ENCODE peak calls at places on chromosomes 3 and 15, in four cellular contexts. Q, F, D and K are unnamed samples.
A peak's percentile ranks its signal among the peaks of the same experiment; 100 is the strongest.

GRCh38 chr15:54519577-54519976 is 541.3 kb downstream of the UNC13C start:
- DNase-seq in Q (no peak), F (no peak), D (no peak), K (no peak)

GRCh38 chr3:66133853-66134445 is 86.9 kb upstream of the SLC25A26 start:
- DNase-seq in Q (no peak), F (no peak), D (no peak), K (no peak)

GRCh38 chr3:169562988-169563774 is 100.3 kb downstream of the MECOM start:
- DNase-seq in Q (no peak), F (no peak), D (no peak), K (no peak)

GRCh38 chr3:48565591-48566400 is 2.2 kb upstream of the UCN2 start:
- DNase-seq in Q (no peak), F (no peak), D (peak; percentile 83), K (no peak)

GRCh38 chr15:66622677-66623076 is 56.9 kb upstream of the LCTL start:
- DNase-seq in Q (no peak), F (no peak), D (peak; percentile 70), K (no peak)

GRCh38 chr15:40038267-40038653 is 721 bp downstream of the SRP14 start:
- DNase-seq in Q (no peak), F (no peak), D (no peak), K (no peak)

GRCh38 chr3:116339441-116340028 is 105.8 kb downstream of the LSAMP start:
- DNase-seq in Q (no peak), F (peak; percentile 25), D (peak; percentile 71), K (no peak)

GRCh38 chr15:92631721-92632120 is 23.9 kb downstream of the FAM174B start:
- DNase-seq in Q (no peak), F (no peak), D (no peak), K (no peak)

GRCh38 chr15:62147149-62148013 is 17.7 kb downstream of the C2CD4B start:
- DNase-seq in Q (no peak), F (no peak), D (no peak), K (no peak)

GRCh38 chr3:157921767-157922166 is 184.5 kb downstream of the SHOX2 start:
- DNase-seq in Q (no peak), F (no peak), D (no peak), K (no peak)

GRCh38 chr15:50925281-50925680 is 16.8 kb downstream of the AP4E1 start:
- DNase-seq in Q (no peak), F (no peak), D (no peak), K (no peak)

GRCh38 chr3:111210003-111210699 is 138.5 kb downstream of the NECTIN3 start:
- DNase-seq in Q (no peak), F (no peak), D (peak; percentile 20), K (no peak)

GRCh38 chr15:87623832-87624231 is 632.7 kb downstream of the NTRK3 start:
- DNase-seq in Q (no peak), F (no peak), D (no peak), K (no peak)

GRCh38 chr3:11118181-11118682 is 36.1 kb upstream of the HRH1 start:
- DNase-seq in Q (no peak), F (no peak), D (peak; percentile 71), K (no peak)

GRCh38 chr15:89090791-89091666 is 2.8 kb downstream of the ABHD2 start:
- DNase-seq in Q (peak; percentile 85), F (peak; percentile 73), D (peak; percentile 88), K (peak; percentile 74)

DNA sequence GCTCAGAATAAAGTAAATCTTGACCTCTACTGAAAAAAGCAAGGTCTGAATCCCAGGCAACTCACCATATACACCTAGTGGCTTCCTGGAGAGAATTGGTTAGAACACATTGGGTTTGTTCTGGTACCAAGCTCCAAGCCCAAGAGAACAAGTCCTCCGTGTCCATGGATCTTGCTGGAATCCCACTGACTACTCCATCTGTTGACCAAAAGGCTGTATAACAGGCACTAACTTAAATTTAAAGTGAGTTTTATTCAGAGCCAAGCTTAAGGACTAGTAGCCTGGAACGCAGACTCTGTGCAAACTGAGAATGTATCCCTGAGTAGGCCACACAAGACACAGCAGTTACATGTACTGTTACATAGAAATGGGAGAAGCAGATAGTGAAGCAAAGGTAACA is 342.1 kb upstream of the LRRC3B start:
- DNase-seq in Q (no peak), F (no peak), D (no peak), K (no peak)
- H3K9me3 ChIP-seq in Q (peaks cover 17% of the 10 kb centered on the region), F (peaks cover 32% of the 10 kb centered on the region), D (no peaks in the 10 kb centered on the region), K (no peaks in the 10 kb centered on the region)

DNA sequence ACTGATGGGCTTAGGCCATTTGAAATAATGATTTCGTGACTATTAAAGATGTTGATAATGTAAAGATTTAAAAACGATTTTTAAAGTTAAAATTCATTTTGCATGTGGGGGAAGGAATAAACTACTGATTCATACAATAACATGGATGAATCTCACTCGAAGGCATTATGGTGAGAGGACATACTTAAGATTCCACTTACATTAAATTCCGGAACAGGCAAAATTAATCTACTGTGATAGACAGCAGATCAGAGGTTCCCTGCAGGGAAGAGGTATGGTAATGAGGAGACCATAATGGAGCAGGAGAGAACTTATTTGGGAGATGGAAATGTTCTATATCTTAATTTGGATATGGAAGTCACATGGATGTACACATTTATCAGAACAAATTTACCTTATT is 28.4 kb upstream of the RAB6B start:
- DNase-seq in Q (no peak), F (no peak), D (no peak), K (no peak)
- H3K27me3 ChIP-seq in Q (peaks cover 7% of the 10 kb centered on the region), F (peaks cover 2% of the 10 kb centered on the region), D (no peaks in the 10 kb centered on the region), K (no peaks in the 10 kb centered on the region)

DNA sequence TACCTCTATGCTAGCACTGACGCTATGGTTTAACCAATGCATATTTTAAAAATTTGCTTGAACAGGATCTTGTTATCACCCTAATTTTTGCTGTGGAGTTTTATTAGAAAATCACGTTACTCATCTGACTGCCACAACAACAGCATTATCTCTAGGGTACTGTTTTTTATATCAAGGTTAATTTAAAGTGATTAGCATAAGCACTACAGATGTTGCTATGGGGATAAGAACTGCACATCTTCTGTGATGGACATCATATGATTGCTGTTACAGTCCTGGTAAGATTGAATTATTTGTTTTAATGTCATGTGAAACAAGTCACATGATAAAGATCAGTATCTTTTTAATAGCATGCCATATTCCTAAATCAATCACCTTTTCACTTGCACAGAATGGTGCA is 492.2 kb upstream of the ROBO2 start:
- DNase-seq in Q (no peak), F (no peak), D (no peak), K (no peak)
- H3K9me3 ChIP-seq in Q (no peaks in the 10 kb centered on the region), F (peaks cover 11% of the 10 kb centered on the region), D (no peaks in the 10 kb centered on the region), K (no peaks in the 10 kb centered on the region)

DNA sequence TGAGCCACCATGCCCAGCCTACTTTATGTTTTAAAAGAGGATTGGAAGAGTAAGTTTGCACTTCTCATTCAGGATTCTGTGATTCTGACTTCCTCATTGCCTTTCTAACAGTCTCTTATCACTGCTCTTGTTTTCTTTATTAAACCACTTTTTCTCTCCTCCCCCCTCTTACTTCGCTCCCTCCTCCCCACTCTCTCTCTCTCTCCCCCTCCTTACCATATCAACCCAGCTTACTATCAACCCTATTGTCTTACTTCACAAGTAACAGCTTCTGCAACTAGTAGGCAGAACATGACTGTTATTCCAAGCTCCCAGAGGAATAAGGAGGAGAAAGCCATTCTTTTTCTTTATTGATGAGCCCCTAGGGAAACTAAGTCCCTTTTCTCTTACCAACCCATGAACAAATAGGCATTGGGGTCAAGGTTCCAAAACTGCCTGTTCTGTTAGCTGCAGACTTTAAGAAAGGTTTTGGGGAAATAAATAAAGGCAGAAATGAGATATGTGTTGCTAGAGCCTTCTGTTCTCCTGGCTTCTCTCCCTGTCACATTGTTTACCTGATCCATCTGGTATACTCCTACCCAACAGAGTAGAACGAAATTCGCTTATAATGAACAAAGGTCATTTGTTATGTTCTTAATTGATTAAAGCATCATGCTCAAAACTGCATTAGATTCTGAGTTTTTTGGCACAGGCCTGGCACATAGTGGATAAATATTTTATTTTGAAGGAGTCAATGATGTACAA is 56.4 kb upstream of the RASGRP1 start:
- DNase-seq in Q (no peak), F (no peak), D (no peak), K (no peak)
- H3K27me3 ChIP-seq in Q (no peaks in the 10 kb centered on the region), F (no peaks in the 10 kb centered on the region), D (peaks cover 3% of the 10 kb centered on the region), K (no peaks in the 10 kb centered on the region)

DNA sequence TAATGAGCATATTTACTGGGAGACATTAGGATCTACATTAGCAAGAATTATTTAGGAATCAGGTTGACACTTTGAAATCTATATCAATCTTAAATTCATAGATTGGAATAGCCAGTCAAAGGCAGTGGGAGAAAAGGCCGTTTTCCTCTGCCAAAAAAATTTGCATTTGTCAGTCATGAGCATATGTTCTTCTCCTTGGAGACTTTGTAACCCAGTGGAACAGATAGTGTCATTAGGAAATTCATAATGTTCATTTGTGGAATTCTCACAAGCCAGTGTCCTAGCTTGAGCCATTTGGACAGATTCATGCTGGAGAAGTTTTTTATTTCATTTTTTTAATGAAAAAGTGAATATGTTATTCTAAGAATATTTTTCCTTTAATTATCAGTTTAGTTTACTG is 260.1 kb downstream of the OXSM start:
- DNase-seq in Q (no peak), F (no peak), D (no peak), K (no peak)
- H3K9me3 ChIP-seq in Q (no peaks in the 10 kb centered on the region), F (no peaks in the 10 kb centered on the region), D (no peaks in the 10 kb centered on the region), K (no peaks in the 10 kb centered on the region)

GRCh38 chr3:142963266-142964149 is at the start of gene PAQR9:
- DNase-seq in Q (no peak), F (peak; percentile 27), D (peak; percentile 64), K (no peak)
- H3K27me3 ChIP-seq in Q (peaks cover 70% of the 10 kb centered on the region), F (peaks cover 62% of the 10 kb centered on the region), D (no peaks in the 10 kb centered on the region), K (peaks cover 23% of the 10 kb centered on the region)

DNA sequence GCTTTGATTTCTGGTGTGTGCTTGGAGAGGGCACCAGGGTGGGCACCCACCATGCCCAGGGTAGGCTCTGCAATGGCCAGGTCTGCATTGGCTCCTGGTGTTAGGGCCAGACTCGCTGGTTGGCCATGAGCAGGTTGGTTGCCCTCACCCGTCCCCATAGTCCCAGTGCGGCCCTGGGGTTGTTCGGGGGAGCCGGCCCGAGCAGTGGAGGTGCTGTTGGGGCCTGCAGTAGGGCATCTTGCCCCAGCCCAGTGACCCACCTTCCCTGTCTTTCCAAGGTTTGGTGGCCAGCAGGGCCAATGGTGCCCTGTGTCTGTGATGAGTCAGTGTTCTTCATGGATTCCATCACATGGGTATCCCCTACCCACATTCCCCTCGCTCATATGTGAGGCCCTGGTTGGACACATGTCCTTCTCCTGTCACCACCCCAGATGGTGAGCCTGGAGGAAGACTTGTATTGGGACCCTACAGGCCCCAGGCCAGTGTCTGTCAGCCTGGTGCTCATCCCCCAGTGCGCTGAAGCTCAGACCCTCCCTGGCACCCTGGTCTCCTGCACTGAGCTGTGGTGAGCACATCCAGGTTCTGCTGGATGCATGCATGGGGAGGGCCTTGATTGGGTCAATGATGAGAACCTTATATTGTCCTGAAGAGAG is 190.1 kb downstream of the UBE3A start:
- DNase-seq in Q (peak; percentile 30), F (peak; percentile 8), D (no peak), K (no peak)
- H3K9me3 ChIP-seq in Q (peaks cover 16% of the 10 kb centered on the region), F (peaks cover 52% of the 10 kb centered on the region), D (no peaks in the 10 kb centered on the region), K (peaks cover 32% of the 10 kb centered on the region)

GRCh38 chr3:55805169-55805568 is 318.1 kb upstream of the WNT5A start:
- DNase-seq in Q (no peak), F (no peak), D (no peak), K (no peak)

GRCh38 chr3:55804170-55805095 is 317.3 kb upstream of the WNT5A start:
- DNase-seq in Q (no peak), F (no peak), D (no peak), K (no peak)

GRCh38 chr3:55802816-55803215 is 315.7 kb upstream of the WNT5A start:
- DNase-seq in Q (no peak), F (no peak), D (no peak), K (no peak)

GRCh38 chr3:55801068-55801467 is 314.0 kb upstream of the WNT5A start:
- DNase-seq in Q (no peak), F (no peak), D (no peak), K (no peak)

DNA sequence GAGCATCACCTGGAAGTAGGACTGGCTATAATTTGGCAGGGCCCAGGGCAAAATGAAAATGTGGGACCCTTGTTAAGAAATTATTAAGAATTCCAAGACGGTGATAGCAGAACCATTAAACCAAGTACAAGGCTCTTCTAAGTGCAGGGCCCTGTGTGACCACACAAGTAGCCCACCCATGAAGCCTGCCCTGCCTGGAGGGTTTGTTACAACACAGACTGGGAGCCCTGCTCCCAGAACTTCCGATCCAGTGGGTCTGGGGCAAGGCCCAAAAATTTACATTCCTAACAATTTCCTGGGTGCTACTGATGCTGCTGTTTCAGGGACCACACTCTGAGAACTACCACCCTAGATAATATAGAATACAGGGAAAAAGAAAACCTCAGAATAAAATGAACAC is 314.6 kb upstream of the WNT5A start:
- DNase-seq in Q (no peak), F (no peak), D (no peak), K (no peak)
- H3K27me3 ChIP-seq in Q (no peaks in the 10 kb centered on the region), F (peaks cover 4% of the 10 kb centered on the region), D (no peaks in the 10 kb centered on the region), K (no peaks in the 10 kb centered on the region)